ENCODE peak calls at places on chromosomes 6 and 20, in six cellular contexts. G is right atrium auricular region, T is breast epithelium, X is uterus, V is pancreas, D is upper lobe of left lung. U is an unnamed sample.
A peak's percentile ranks its signal among the peaks of the same experiment; 100 is the strongest.

GRCh38 chr20:6533321-6533720 is 234.2 kb upstream of the BMP2 start:
- DNase-seq in D (no peak), X (no peak), V (no peak), G (no peak), T (no peak), U (no peak)

GRCh38 chr6:137487181-137487910 is 6.8 kb downstream of the OLIG3 start:
- DNase-seq in D (peak; percentile 35), T (no peak), V (no peak), X (no peak), G (no peak), U (no peak)

GRCh38 chr6:20213271-20213798 is 1.1 kb upstream of the MBOAT1 start:
- DNase-seq in T (no peak), D (no peak), V (no peak), G (no peak), X (no peak), U (no peak)

GRCh38 chr6:40183902-40184301 is 249.6 kb upstream of the MOCS1 start:
- DNase-seq in T (no peak), D (no peak), X (no peak), G (no peak), V (no peak), U (no peak)

GRCh38 chr6:12592634-12593033 is 123.9 kb upstream of the PHACTR1 start:
- DNase-seq in V (no peak), D (no peak), X (no peak), T (peak; percentile 38), G (no peak), U (no peak)

GRCh38 chr6:128519132-128519930 is 1.1 kb downstream of the PTPRK start:
- DNase-seq in D (peak; percentile 87), T (peak; percentile 56), G (peak; percentile 63), X (peak; percentile 54), V (peak; percentile 81), U (peak; percentile 2)

GRCh38 chr6:3651698-3652229 is 99.7 kb downstream of the PXDC1 start:
- DNase-seq in D (no peak), G (no peak), X (no peak), T (no peak), V (no peak), U (no peak)

GRCh38 chr6:56860466-56860865 is 94.4 kb upstream of the BEND6 start:
- DNase-seq in D (no peak), V (no peak), T (no peak), G (no peak), X (no peak), U (no peak)

GRCh38 chr20:11791316-11792228 is 126.1 kb upstream of the BTBD3 start:
- DNase-seq in T (no peak), X (no peak), V (no peak), D (no peak), G (no peak), U (no peak)

GRCh38 chr6:131488780-131489179 is 84.2 kb upstream of the ARG1 start:
- DNase-seq in D (no peak), X (no peak), V (no peak), G (no peak), T (no peak), U (no peak)

GRCh38 chr6:1724616-1725015 is 114.9 kb downstream of the FOXC1 start:
- DNase-seq in D (peak; percentile 54), X (peak; percentile 58), V (no peak), T (peak; percentile 84), G (no peak), U (no peak)

GRCh38 chr6:56661298-56661697 is 18.6 kb upstream of the DST start:
- DNase-seq in G (no peak), T (no peak), X (no peak), V (no peak), D (no peak), U (no peak)

GRCh38 chr6:3518356-3518841 is 61.5 kb upstream of the SLC22A23 start:
- DNase-seq in V (no peak), D (no peak), G (no peak), T (peak; percentile 78), X (peak; percentile 32), U (no peak)

DNA sequence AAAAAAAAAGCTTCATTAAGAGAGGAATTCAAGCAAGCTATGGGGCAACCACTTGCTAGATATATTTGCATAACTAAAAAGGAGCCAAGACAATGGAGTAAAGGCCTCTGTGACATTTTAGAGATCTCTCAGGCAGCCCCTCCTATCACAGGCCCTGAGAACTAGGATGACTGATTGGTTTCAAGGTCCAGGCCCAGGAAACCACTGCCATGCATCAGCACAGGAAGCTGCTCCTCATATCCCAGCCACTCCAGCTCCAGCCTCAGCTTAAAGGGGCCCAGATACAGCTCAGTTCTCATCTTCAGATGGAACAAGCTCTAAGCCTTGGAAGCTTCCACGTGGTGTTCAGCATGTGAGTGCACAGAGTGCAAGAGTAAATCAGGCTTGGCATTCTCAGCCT is 21.1 kb upstream of the THBS2 start:
- DNase-seq in V (no peak), G (no peak), D (no peak), T (no peak), X (no peak), U (no peak)
- H3K27ac ChIP-seq in V (no peak overlapping the region), G (no peak overlapping the region), D (no peak overlapping the region), T (no peak overlapping the region), X (no peak overlapping the region), U (no peak overlapping the region)

GRCh38 chr6:81612136-81612535 is 140.3 kb downstream of the TENT5A start:
- DNase-seq in V (no peak), X (no peak), T (no peak), D (no peak), G (no peak), U (no peak)

GRCh38 chr6:81614292-81614691 is 138.2 kb downstream of the TENT5A start:
- DNase-seq in T (no peak), X (no peak), D (no peak), G (no peak), V (no peak), U (no peak)

GRCh38 chr6:81609736-81610135 is 142.7 kb downstream of the TENT5A start:
- DNase-seq in V (no peak), T (no peak), X (no peak), G (no peak), D (no peak), U (no peak)

GRCh38 chr6:81608776-81609175 is 143.7 kb downstream of the TENT5A start:
- DNase-seq in D (no peak), V (no peak), T (no peak), X (no peak), G (no peak), U (no peak)

DNA sequence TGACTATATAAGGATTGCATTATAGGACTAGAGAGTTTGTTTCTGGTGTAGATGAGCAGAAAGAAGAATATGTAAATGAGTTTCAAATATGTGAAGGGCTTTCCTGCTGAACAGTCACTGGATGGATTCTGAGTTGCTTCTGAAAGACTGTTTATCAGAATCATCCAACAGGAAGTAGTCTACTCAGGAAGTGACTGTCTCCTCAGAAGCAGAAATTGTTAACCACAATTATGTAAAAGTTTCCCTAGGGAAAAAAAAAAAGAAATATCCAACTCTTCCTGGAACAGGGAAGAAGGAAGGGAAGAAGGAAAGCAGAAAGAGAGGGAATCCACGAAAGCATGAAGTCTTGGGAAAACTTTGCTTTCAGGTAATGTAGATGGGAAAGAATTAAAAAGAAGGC is 138.9 kb downstream of the TENT5A start:
- DNase-seq in G (no peak), T (no peak), X (no peak), V (no peak), D (no peak), U (no peak)
- H3K9me3 ChIP-seq in G (no peaks in the 10 kb centered on the region), T (no peaks in the 10 kb centered on the region), X (no peaks in the 10 kb centered on the region), V (no peaks in the 10 kb centered on the region), D (no peaks in the 10 kb centered on the region), U (no peaks in the 10 kb centered on the region)

GRCh38 chr6:117653949-117654348 is 21.3 kb upstream of the NUS1 start:
- DNase-seq in V (no peak), G (no peak), T (no peak), D (no peak), X (no peak), U (no peak)

GRCh38 chr6:117655380-117655779 is 19.9 kb upstream of the NUS1 start:
- DNase-seq in T (no peak), D (no peak), V (no peak), X (no peak), G (no peak), U (no peak)
- H3K36me3 ChIP-seq in T (no peaks in the 10 kb centered on the region), D (no peaks in the 10 kb centered on the region), V (no peaks in the 10 kb centered on the region), X (no peaks in the 10 kb centered on the region), G (no peaks in the 10 kb centered on the region), U (no peaks in the 10 kb centered on the region)

DNA sequence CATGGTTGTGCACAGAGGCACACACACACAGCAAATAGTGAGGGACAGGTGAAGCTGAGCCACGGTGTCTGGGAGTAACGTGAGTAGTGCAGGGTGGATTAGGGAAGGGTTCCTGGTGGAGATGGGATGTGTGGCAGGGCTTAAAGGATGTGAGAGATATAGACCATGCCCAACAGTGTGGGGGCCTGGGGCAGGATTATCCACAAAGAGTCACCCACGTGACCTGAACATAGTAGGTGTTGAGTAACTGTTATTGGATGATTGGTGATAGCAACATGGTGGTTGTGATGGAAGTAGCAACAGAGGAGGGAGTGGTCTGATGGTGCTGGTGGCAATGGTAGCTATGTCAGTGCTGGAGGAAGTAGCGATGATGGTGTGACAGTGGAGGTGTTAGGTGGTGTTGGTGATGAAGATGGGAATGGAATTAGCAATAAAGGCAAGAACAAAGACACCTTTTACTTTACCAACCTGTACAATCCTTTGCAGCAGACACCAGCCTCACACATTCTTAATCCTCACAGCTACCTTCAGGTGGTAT is 135.1 kb downstream of the MRPL14 start:
- DNase-seq in X (no peak), V (peak; percentile 36), G (no peak), D (no peak), T (no peak), U (no peak)
- H3K27ac ChIP-seq in X (no peak overlapping the region), V (no peak overlapping the region), G (peak overlapping the region; percentile 84), D (no peak overlapping the region), T (peak overlapping the region; percentile 48), U (no peak overlapping the region)

DNA sequence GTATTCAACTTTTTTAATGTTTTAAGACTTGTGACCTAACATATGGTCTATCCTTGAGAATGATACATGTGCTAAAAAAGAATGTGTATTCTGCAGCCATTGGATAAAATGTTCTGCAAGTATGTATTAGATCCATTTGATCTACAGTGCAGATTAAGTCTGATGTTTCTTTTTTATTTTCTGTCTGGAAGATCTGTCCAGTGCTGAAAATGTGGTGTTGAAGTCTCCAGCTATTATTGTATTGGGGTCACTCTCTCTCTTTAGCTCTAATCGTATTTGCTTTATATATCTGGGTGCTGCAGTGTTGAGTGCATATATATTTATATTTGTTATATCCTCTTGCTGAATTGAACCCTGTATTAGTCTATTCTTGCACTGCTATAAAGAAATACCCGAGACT is 44.2 kb upstream of the TRIM39 start:
- DNase-seq in T (no peak), X (no peak), V (no peak), G (no peak), D (no peak), U (no peak)
- H3K9me3 ChIP-seq in T (peaks cover 94% of the 10 kb centered on the region), X (peaks cover 73% of the 10 kb centered on the region), V (no peaks in the 10 kb centered on the region), G (peaks cover 26% of the 10 kb centered on the region), D (peaks cover 84% of the 10 kb centered on the region), U (peaks cover 50% of the 10 kb centered on the region)

U was measured in CD8-positive, alpha-beta memory T cell.